ENCODE peak calls at places on chromosomes 5 and 9, in five cellular contexts. One of them, this sample, is unnamed.

GRCh38 chr5:142915840-142916424 is 145.8 kb downstream of the ARHGAP26 start:
- DNase-seq in HCEC 1CT: peak
- DNase-seq in ovary: no peak
- DNase-seq in neural progenitor cell: peak
- DNase-seq in choroid plexus epithelial cell: peak
- DNase-seq in this sample: peak

GRCh38 chr9:129052592-129052991 is 16.2 kb downstream of the MIGA2 start:
- DNase-seq in HCEC 1CT: no peak
- DNase-seq in ovary: no peak
- DNase-seq in neural progenitor cell: no peak
- DNase-seq in choroid plexus epithelial cell: peak
- DNase-seq in this sample: no peak

GRCh38 chr9:111902396-111903147 is 6.0 kb downstream of the UGCG start:
- DNase-seq in HCEC 1CT: peak
- DNase-seq in ovary: no peak
- DNase-seq in neural progenitor cell: no peak
- DNase-seq in choroid plexus epithelial cell: peak
- DNase-seq in this sample: no peak

GRCh38 chr5:173764321-173765029 is 123.7 kb upstream of the CPEB4 start:
- DNase-seq in HCEC 1CT: peak
- DNase-seq in ovary: peak
- DNase-seq in neural progenitor cell: peak
- DNase-seq in choroid plexus epithelial cell: peak
- DNase-seq in this sample: peak

GRCh38 chr5:177364159-177364962 is 6.6 kb downstream of the RGS14 start:
- DNase-seq in HCEC 1CT: no peak
- DNase-seq in ovary: no peak
- DNase-seq in neural progenitor cell: no peak
- DNase-seq in choroid plexus epithelial cell: no peak
- DNase-seq in this sample: no peak

GRCh38 chr5:58153255-58153654 is 306.6 kb downstream of the PLK2 start:
- DNase-seq in HCEC 1CT: peak
- DNase-seq in ovary: no peak
- DNase-seq in neural progenitor cell: no peak
- DNase-seq in choroid plexus epithelial cell: no peak
- DNase-seq in this sample: peak

GRCh38 chr5:35202319-35203111 is 27.8 kb downstream of the PRLR start:
- DNase-seq in HCEC 1CT: peak
- DNase-seq in ovary: no peak
- DNase-seq in neural progenitor cell: peak
- DNase-seq in choroid plexus epithelial cell: peak
- DNase-seq in this sample: peak

GRCh38 chr5:98458004-98458403 is 315.5 kb upstream of the RGMB start:
- DNase-seq in HCEC 1CT: peak
- DNase-seq in ovary: no peak
- DNase-seq in neural progenitor cell: no peak
- DNase-seq in choroid plexus epithelial cell: peak
- DNase-seq in this sample: peak

GRCh38 chr5:132094393-132095076 is 20.9 kb downstream of the CSF2 start:
- DNase-seq in HCEC 1CT: peak
- DNase-seq in ovary: no peak
- DNase-seq in neural progenitor cell: no peak
- DNase-seq in choroid plexus epithelial cell: peak
- DNase-seq in this sample: no peak

GRCh38 chr5:120160120-120160895 is 303.8 kb upstream of the PRR16 start:
- DNase-seq in HCEC 1CT: peak
- DNase-seq in ovary: no peak
- DNase-seq in neural progenitor cell: no peak
- DNase-seq in choroid plexus epithelial cell: peak
- DNase-seq in this sample: no peak

GRCh38 chr5:151648089-151648488 is 38.6 kb downstream of the SPARC start:
- DNase-seq in HCEC 1CT: no peak
- DNase-seq in ovary: no peak
- DNase-seq in neural progenitor cell: no peak
- DNase-seq in choroid plexus epithelial cell: no peak
- DNase-seq in this sample: no peak

GRCh38 chr9:134737842-134738580 is 96.4 kb downstream of the COL5A1 start:
- DNase-seq in HCEC 1CT: no peak
- DNase-seq in ovary: no peak
- DNase-seq in neural progenitor cell: no peak
- DNase-seq in choroid plexus epithelial cell: no peak
- DNase-seq in this sample: no peak

GRCh38 chr5:154519375-154519774 is 41.3 kb upstream of the HAND1 start:
- DNase-seq in HCEC 1CT: peak
- DNase-seq in ovary: no peak
- DNase-seq in neural progenitor cell: no peak
- DNase-seq in choroid plexus epithelial cell: peak
- DNase-seq in this sample: no peak

GRCh38 chr9:91589101-91589553 is 165.5 kb upstream of the NFIL3 start:
- DNase-seq in HCEC 1CT: no peak
- DNase-seq in ovary: peak
- DNase-seq in neural progenitor cell: no peak
- DNase-seq in choroid plexus epithelial cell: peak
- DNase-seq in this sample: no peak

GRCh38 chr9:128920381-128921058 is at the start of gene PHYHD1:
- DNase-seq in HCEC 1CT: peak
- DNase-seq in ovary: peak
- DNase-seq in neural progenitor cell: no peak
- DNase-seq in choroid plexus epithelial cell: peak
- DNase-seq in this sample: no peak

GRCh38 chr9:122180633-122181032 is 20.9 kb downstream of the MORN5 start:
- DNase-seq in HCEC 1CT: peak
- DNase-seq in ovary: no peak
- DNase-seq in neural progenitor cell: no peak
- DNase-seq in choroid plexus epithelial cell: peak
- DNase-seq in this sample: peak

GRCh38 chr9:72734631-72735030 is 213.2 kb downstream of the TMC1 start:
- DNase-seq in HCEC 1CT: no peak
- DNase-seq in ovary: no peak
- DNase-seq in neural progenitor cell: no peak
- DNase-seq in choroid plexus epithelial cell: no peak
- DNase-seq in this sample: peak

GRCh38 chr5:144467795-144468194 is 297.1 kb downstream of the KCTD16 start:
- DNase-seq in HCEC 1CT: peak
- DNase-seq in ovary: no peak
- DNase-seq in neural progenitor cell: peak
- DNase-seq in choroid plexus epithelial cell: peak
- DNase-seq in this sample: peak

GRCh38 chr5:76641514-76642120 is 18.4 kb upstream of the F2RL2 start:
- DNase-seq in HCEC 1CT: peak
- DNase-seq in ovary: peak
- DNase-seq in neural progenitor cell: peak
- DNase-seq in choroid plexus epithelial cell: peak
- DNase-seq in this sample: peak

GRCh38 chr5:126122942-126123341 is 300.3 kb upstream of the GRAMD2B start:
- DNase-seq in HCEC 1CT: no peak
- DNase-seq in ovary: no peak
- DNase-seq in neural progenitor cell: peak
- DNase-seq in choroid plexus epithelial cell: peak
- DNase-seq in this sample: peak

This sample was measured in OCI-M1.